ENCODE peak calls at places on chromosomes 2 and 18, in nine cellular contexts. M is HepG2, D is adrenal gland, N is A549, Q is GM12891, Z is GM12892, E is uterus, J is NB4, G is lower leg skin. H is an unnamed sample.

GRCh38 chr2:209772316-209772715 is 684 bp downstream of the UNC80 start:
- DNase-seq in E (no peak), Q (no peak), N (no peak), J (no peak), D (no peak), M (no peak), G (no peak), Z (no peak), H (no peak)

GRCh38 chr2:180657054-180657453 is 323.4 kb upstream of the UBE2E3 start:
- DNase-seq in M (no peak), E (no peak), D (no peak), Q (no peak), Z (no peak), J (no peak), G (no peak), N (peak), H (no peak)

GRCh38 chr18:864872-865273 is 39.8 kb upstream of the ADCYAP1 start:
- DNase-seq in E (peak), D (peak), G (peak), Q (peak), J (peak), N (peak), Z (no peak), M (peak), H (peak)

GRCh38 chr2:71558300-71559051 is 105.1 kb downstream of the DYSF start:
- DNase-seq in E (no peak), J (no peak), D (no peak), Z (no peak), M (no peak), N (peak), Q (no peak), G (no peak), H (no peak)

GRCh38 chr2:195612515-195613495 is 44.2 kb upstream of the SLC39A10 start:
- DNase-seq in M (peak), J (no peak), Z (no peak), D (no peak), N (peak), Q (no peak), E (no peak), G (peak), H (no peak)

GRCh38 chr2:235668782-235669181 is 174.9 kb downstream of the AGAP1 start:
- DNase-seq in Q (no peak), M (no peak), J (no peak), G (peak), N (no peak), E (no peak), Z (no peak), D (no peak), H (no peak)

GRCh38 chr2:8623958-8624591 is 57.8 kb upstream of the ID2 start:
- DNase-seq in M (no peak), Q (no peak), N (no peak), G (no peak), J (no peak), E (no peak), D (no peak), Z (no peak), H (peak)

GRCh38 chr2:81583311-81584108 is 1279.0 kb upstream of the LRRTM1 start:
- DNase-seq in Z (no peak), D (no peak), E (no peak), J (no peak), G (no peak), N (no peak), Q (no peak), M (no peak), H (no peak)

GRCh38 chr2:17830053-17831034 is 14.1 kb downstream of the MSGN1 start:
- DNase-seq in M (peak), Q (peak), E (peak), G (peak), J (peak), Z (peak), N (peak), D (peak), H (peak)

GRCh38 chr2:85078536-85078935 is 54.7 kb upstream of the TCF7L1 start:
- DNase-seq in M (no peak), N (no peak), D (no peak), G (no peak), J (no peak), Q (no peak), E (no peak), Z (no peak), H (no peak)

GRCh38 chr2:231331533-231331932 is 64.0 kb upstream of the B3GNT7 start:
- DNase-seq in D (no peak), N (no peak), J (no peak), E (no peak), G (peak), Q (no peak), Z (no peak), M (no peak), H (no peak)

GRCh38 chr2:9463698-9464034 is 10.7 kb upstream of the IAH1 start:
- DNase-seq in E (no peak), D (no peak), M (no peak), G (peak), J (peak), Q (no peak), N (no peak), Z (no peak), H (no peak)

GRCh38 chr18:47749195-47749973 is 181.1 kb downstream of the SMAD2 start:
- DNase-seq in D (peak), E (peak), G (peak), Z (peak), N (peak), M (peak), J (peak), Q (peak), H (peak)

GRCh38 chr2:189210250-189211075 is 30.9 kb upstream of the COL5A2 start:
- DNase-seq in J (no peak), D (peak), N (peak), Z (no peak), G (no peak), E (peak), Q (no peak), M (no peak), H (peak)

GRCh38 chr18:34098109-34098508 is 126.6 kb downstream of the NOL4 start:
- DNase-seq in Z (no peak), N (no peak), J (no peak), G (no peak), D (no peak), M (no peak), Q (no peak), E (no peak), H (no peak)

GRCh38 chr2:84901593-84902120 is 3.8 kb upstream of the TMSB10 start:
- DNase-seq in D (no peak), M (no peak), J (no peak), Q (no peak), G (no peak), Z (no peak), N (no peak), E (no peak), H (no peak)

GRCh38 chr2:1518891-1519530 is 105.7 kb downstream of the TPO start:
- DNase-seq in N (no peak), Q (no peak), G (no peak), M (no peak), E (no peak), Z (no peak), D (no peak), J (no peak), H (peak)

GRCh38 chr18:50697509-50697908 is 122.3 kb downstream of the MRO start:
- DNase-seq in Q (no peak), D (no peak), J (no peak), N (no peak), Z (no peak), M (no peak), G (no peak), E (no peak), H (no peak)

GRCh38 chr18:73980289-73980979 is 167.2 kb downstream of the FBXO15 start:
- DNase-seq in M (peak), Q (no peak), N (peak), J (peak), E (no peak), Z (no peak), G (no peak), D (no peak), H (no peak)

GRCh38 chr2:127721311-127721977 is 20.1 kb downstream of the SFT2D3 start:
- DNase-seq in E (no peak), J (no peak), Q (no peak), D (no peak), Z (no peak), N (no peak), G (no peak), M (no peak), H (no peak)

GRCh38 chr18:35715139-35715538 is 133.6 kb downstream of the GALNT1 start:
- DNase-seq in J (no peak), Q (no peak), D (no peak), E (no peak), Z (no peak), G (no peak), N (no peak), M (no peak), H (no peak)

GRCh38 chr18:35716169-35716831 is 134.8 kb downstream of the GALNT1 start:
- DNase-seq in D (no peak), Q (no peak), M (peak), N (no peak), J (no peak), G (no peak), Z (no peak), E (no peak), H (no peak)

GRCh38 chr18:35714539-35714938 is 133.0 kb downstream of the GALNT1 start:
- DNase-seq in Q (no peak), M (no peak), D (no peak), Z (no peak), E (no peak), N (no peak), G (no peak), J (no peak), H (no peak)

GRCh38 chr18:35711227-35711626 is 129.7 kb downstream of the GALNT1 start:
- DNase-seq in E (no peak), J (no peak), D (no peak), Q (no peak), Z (no peak), M (peak), N (no peak), G (no peak), H (no peak)

GRCh38 chr18:35713545-35713944 is 132.0 kb downstream of the GALNT1 start:
- DNase-seq in E (no peak), D (no peak), M (no peak), N (no peak), Z (no peak), J (no peak), G (no peak), Q (no peak), H (no peak)
- TF ChIP-seq POLR2A in E (no peak), D (no peak), M (no peak), N (no peak), Z (no peak), J (no peak), G (no peak), Q (no peak), H (no peak)

GRCh38 chr2:26509141-26509540 is 31.2 kb upstream of the OTOF start:
- DNase-seq in D (no peak), G (no peak), Q (no peak), M (no peak), N (no peak), Z (no peak), E (no peak), J (no peak), H (no peak)

GRCh38 chr2:26500406-26500805 is 22.5 kb upstream of the OTOF start:
- DNase-seq in G (no peak), N (no peak), Z (no peak), J (no peak), D (no peak), M (no peak), E (no peak), Q (no peak), H (no peak)

GRCh38 chr2:26504002-26504401 is 26.1 kb upstream of the OTOF start:
- DNase-seq in N (no peak), E (no peak), G (no peak), D (no peak), Q (no peak), Z (no peak), M (no peak), J (no peak), H (no peak)

GRCh38 chr2:26506279-26506678 is 28.4 kb upstream of the OTOF start:
- DNase-seq in G (no peak), Z (no peak), J (no peak), N (no peak), Q (no peak), E (no peak), D (no peak), M (no peak), H (no peak)

GRCh38 chr2:26503238-26503880 is 25.4 kb upstream of the OTOF start:
- DNase-seq in N (peak), G (peak), Z (peak), E (peak), M (peak), Q (peak), J (peak), D (peak), H (peak)
- TF ChIP-seq POLR2A in N (peak), G (no peak), Z (no peak), E (no peak), M (no peak), Q (no peak), J (no peak), D (no peak), H (no peak)

DNA sequence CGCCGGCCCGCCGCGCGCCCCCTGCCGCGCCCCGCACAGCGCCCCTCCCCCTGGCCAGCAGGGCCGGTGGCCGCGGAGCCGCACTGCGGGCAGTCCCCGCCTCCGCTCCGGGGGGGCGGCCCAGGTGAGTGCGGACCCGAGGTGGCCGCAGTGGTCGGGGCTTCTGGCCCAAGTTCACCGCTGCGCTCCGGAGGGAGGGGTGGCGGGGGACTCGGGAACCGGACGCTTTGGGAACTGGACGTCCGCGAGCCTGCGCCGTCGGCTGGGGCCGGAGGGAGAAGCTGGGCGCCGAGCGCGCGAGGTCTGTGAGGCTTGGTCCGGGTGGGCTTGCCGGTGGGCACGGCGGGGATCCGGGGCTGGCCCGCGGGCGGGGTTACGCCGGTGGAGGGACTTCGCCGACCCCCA is 587 bp upstream of the LDLRAD4 start:
- DNase-seq in E (peak), M (no peak), Q (no peak), G (no peak), J (no peak), D (peak), N (no peak), Z (no peak), H (no peak)
- TF ChIP-seq POLR2A in E (no peak), M (no peak), Q (no peak), G (no peak), J (no peak), D (no peak), N (no peak), Z (no peak), H (no peak)

GRCh38 chr2:187545238-187545751 is 8.9 kb downstream of the TFPI start:
- DNase-seq in M (no peak), Q (no peak), Z (no peak), E (no peak), D (no peak), J (no peak), N (peak), G (no peak), H (no peak)

GRCh38 chr2:187542123-187542522 is 12.1 kb downstream of the TFPI start:
- DNase-seq in M (no peak), N (no peak), G (no peak), J (no peak), Z (no peak), Q (no peak), D (no peak), E (no peak), H (no peak)

GRCh38 chr2:187543488-187543887 is 10.7 kb downstream of the TFPI start:
- DNase-seq in E (no peak), J (no peak), M (no peak), Q (no peak), Z (no peak), D (no peak), N (no peak), G (no peak), H (no peak)

GRCh38 chr2:187544371-187545080 is 9.7 kb downstream of the TFPI start:
- DNase-seq in Q (no peak), N (peak), M (no peak), D (no peak), G (no peak), Z (no peak), E (peak), J (no peak), H (no peak)

GRCh38 chr2:187541086-187542085 is 12.8 kb downstream of the TFPI start:
- DNase-seq in G (no peak), D (no peak), E (no peak), N (peak), Q (no peak), J (no peak), Z (no peak), M (peak), H (no peak)
- TF ChIP-seq POLR2A in G (no peak), D (no peak), E (no peak), N (no peak), Q (no peak), J (no peak), Z (no peak), M (no peak), H (no peak)

GRCh38 chr2:177332041-177332991 is 60.3 kb upstream of the AGPS start:
- DNase-seq in N (peak), G (no peak), J (peak), D (peak), Q (peak), E (peak), Z (no peak), M (peak), H (peak)
- TF ChIP-seq POLR2A in N (no peak), G (no peak), J (no peak), D (no peak), Q (no peak), E (no peak), Z (no peak), M (no peak), H (no peak)

GRCh38 chr2:218381916-218382366 is at the start of gene SLC11A1:
- DNase-seq in G (peak), D (peak), N (no peak), J (no peak), Z (no peak), E (no peak), M (no peak), Q (no peak), H (no peak)
- TF ChIP-seq POLR2A in G (no peak), D (peak), N (no peak), J (no peak), Z (no peak), E (no peak), M (no peak), Q (no peak), H (no peak)

GRCh38 chr18:62713651-62714247 is 1.6 kb upstream of the PHLPP1 start:
- DNase-seq in G (no peak), M (no peak), N (no peak), D (no peak), E (no peak), J (no peak), Q (no peak), Z (no peak), H (peak)

GRCh38 chr18:62714671-62715438 is 486 bp upstream of the PHLPP1 start:
- DNase-seq in D (peak), M (peak), Q (peak), E (peak), G (peak), Z (peak), N (peak), J (peak), H (peak)

GRCh38 chr18:62715829-62716678 is 713 bp downstream of the PHLPP1 start:
- DNase-seq in M (no peak), Z (peak), D (peak), N (peak), J (peak), G (peak), E (peak), Q (peak), H (peak)

GRCh38 chr18:62716679-62717058 is 1.3 kb downstream of the PHLPP1 start:
- DNase-seq in D (peak), Z (peak), M (no peak), G (peak), Q (peak), N (peak), E (peak), J (peak), H (peak)

DNA sequence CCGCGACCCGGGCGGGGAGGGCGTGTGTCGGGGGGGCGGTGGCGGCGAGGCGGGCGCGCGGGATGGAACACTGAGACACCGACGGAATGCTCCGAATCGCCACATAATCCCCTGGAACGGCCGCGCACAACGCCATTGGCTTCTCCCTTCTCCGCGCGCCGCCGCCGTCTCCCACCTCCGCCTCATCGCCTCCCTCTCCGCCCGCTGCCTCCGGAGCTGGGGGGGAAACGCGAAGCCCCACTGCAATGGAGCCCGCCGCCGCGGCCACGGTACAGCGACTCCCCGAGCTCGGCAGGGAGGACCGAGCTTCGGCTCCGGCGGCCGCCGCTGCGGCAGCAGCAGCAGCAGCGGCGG is at the start of gene PHLPP1:
- DNase-seq in D (no peak), N (no peak), Z (peak), Q (peak), G (no peak), E (no peak), J (no peak), M (no peak), H (no peak)
- TF ChIP-seq POLR2A in D (peak), N (peak), Z (peak), Q (no peak), G (no peak), E (peak), J (no peak), M (peak), H (peak)

H was measured in erythroblast.